ENCODE peak calls at places on chromosomes 11 and 22, in eight cellular contexts. One of them, this sample, is unnamed.

GRCh38 chr11:125224391-125225015 is 60.0 kb downstream of the PKNOX2 start:
- DNase-seq in SJSA1: no peak
- DNase-seq in left lobe of liver: no peak
- DNase-seq in HFFc6: no peak
- DNase-seq in lower lobe of right lung: no peak
- DNase-seq in NCI-H1048: no peak
- DNase-seq in germinal center: no peak
- DNase-seq in activated naive CD8-positive, alpha-beta T cell treated with anti-CD3 and anti-CD28 coated beads, Interleukin-2, amount 50 U/mL, for 24 hours: peak; percentile 3
- DNase-seq in this sample: peak; percentile 21

GRCh38 chr11:102846292-102846691 is 2.9 kb upstream of the MMP3 start:
- DNase-seq in activated naive CD8-positive, alpha-beta T cell treated with anti-CD3 and anti-CD28 coated beads, Interleukin-2, amount 50 U/mL, for 24 hours: no peak
- DNase-seq in HFFc6: peak; percentile 27
- DNase-seq in germinal center: no peak
- DNase-seq in left lobe of liver: no peak
- DNase-seq in NCI-H1048: no peak
- DNase-seq in SJSA1: no peak
- DNase-seq in lower lobe of right lung: no peak
- DNase-seq in this sample: no peak

GRCh38 chr11:19444231-19444630 is 203.5 kb upstream of the E2F8 start:
- DNase-seq in SJSA1: no peak
- DNase-seq in lower lobe of right lung: no peak
- DNase-seq in activated naive CD8-positive, alpha-beta T cell treated with anti-CD3 and anti-CD28 coated beads, Interleukin-2, amount 50 U/mL, for 24 hours: no peak
- DNase-seq in NCI-H1048: no peak
- DNase-seq in left lobe of liver: no peak
- DNase-seq in HFFc6: no peak
- DNase-seq in germinal center: no peak
- DNase-seq in this sample: no peak

GRCh38 chr11:12403122-12403994 is 26.0 kb downstream of the PARVA start:
- DNase-seq in NCI-H1048: no peak
- DNase-seq in activated naive CD8-positive, alpha-beta T cell treated with anti-CD3 and anti-CD28 coated beads, Interleukin-2, amount 50 U/mL, for 24 hours: no peak
- DNase-seq in left lobe of liver: peak; percentile 73
- DNase-seq in germinal center: no peak
- DNase-seq in SJSA1: no peak
- DNase-seq in lower lobe of right lung: no peak
- DNase-seq in HFFc6: no peak
- DNase-seq in this sample: no peak

GRCh38 chr11:129743029-129743846 is 72.4 kb upstream of the TMEM45B start:
- DNase-seq in left lobe of liver: no peak
- DNase-seq in HFFc6: no peak
- DNase-seq in activated naive CD8-positive, alpha-beta T cell treated with anti-CD3 and anti-CD28 coated beads, Interleukin-2, amount 50 U/mL, for 24 hours: no peak
- DNase-seq in germinal center: no peak
- DNase-seq in NCI-H1048: no peak
- DNase-seq in SJSA1: no peak
- DNase-seq in lower lobe of right lung: no peak
- DNase-seq in this sample: peak; percentile 32

GRCh38 chr11:61688368-61689163 is 8.4 kb downstream of the DAGLA start:
- DNase-seq in NCI-H1048: no peak
- DNase-seq in SJSA1: no peak
- DNase-seq in lower lobe of right lung: peak; percentile 85
- DNase-seq in activated naive CD8-positive, alpha-beta T cell treated with anti-CD3 and anti-CD28 coated beads, Interleukin-2, amount 50 U/mL, for 24 hours: no peak
- DNase-seq in germinal center: no peak
- DNase-seq in left lobe of liver: no peak
- DNase-seq in HFFc6: no peak
- DNase-seq in this sample: no peak

GRCh38 chr11:65131417-65131776 is 2.9 kb downstream of the SYVN1 start:
- DNase-seq in lower lobe of right lung: no peak
- DNase-seq in activated naive CD8-positive, alpha-beta T cell treated with anti-CD3 and anti-CD28 coated beads, Interleukin-2, amount 50 U/mL, for 24 hours: no peak
- DNase-seq in HFFc6: no peak
- DNase-seq in NCI-H1048: no peak
- DNase-seq in germinal center: no peak
- DNase-seq in left lobe of liver: no peak
- DNase-seq in SJSA1: no peak
- DNase-seq in this sample: no peak

GRCh38 chr11:36251716-36252307 is 37.4 kb downstream of the COMMD9 start:
- DNase-seq in SJSA1: no peak
- DNase-seq in HFFc6: no peak
- DNase-seq in lower lobe of right lung: no peak
- DNase-seq in activated naive CD8-positive, alpha-beta T cell treated with anti-CD3 and anti-CD28 coated beads, Interleukin-2, amount 50 U/mL, for 24 hours: no peak
- DNase-seq in NCI-H1048: no peak
- DNase-seq in germinal center: no peak
- DNase-seq in left lobe of liver: no peak
- DNase-seq in this sample: no peak

GRCh38 chr22:22857607-22858558 is 29.7 kb upstream of the IGLL5 start:
- DNase-seq in germinal center: no peak
- DNase-seq in HFFc6: no peak
- DNase-seq in NCI-H1048: no peak
- DNase-seq in lower lobe of right lung: no peak
- DNase-seq in activated naive CD8-positive, alpha-beta T cell treated with anti-CD3 and anti-CD28 coated beads, Interleukin-2, amount 50 U/mL, for 24 hours: no peak
- DNase-seq in SJSA1: no peak
- DNase-seq in left lobe of liver: peak; percentile 16
- DNase-seq in this sample: no peak

GRCh38 chr11:1640076-1640946 is 10.7 kb downstream of the KRTAP5-5 start:
- DNase-seq in SJSA1: no peak
- DNase-seq in left lobe of liver: no peak
- DNase-seq in NCI-H1048: peak; percentile 9
- DNase-seq in lower lobe of right lung: no peak
- DNase-seq in activated naive CD8-positive, alpha-beta T cell treated with anti-CD3 and anti-CD28 coated beads, Interleukin-2, amount 50 U/mL, for 24 hours: peak; percentile 47
- DNase-seq in germinal center: peak; percentile 55
- DNase-seq in HFFc6: no peak
- DNase-seq in this sample: peak; percentile 61

GRCh38 chr11:117318738-117319137 is 2.7 kb upstream of the BACE1 start:
- DNase-seq in lower lobe of right lung: no peak
- DNase-seq in left lobe of liver: no peak
- DNase-seq in activated naive CD8-positive, alpha-beta T cell treated with anti-CD3 and anti-CD28 coated beads, Interleukin-2, amount 50 U/mL, for 24 hours: no peak
- DNase-seq in NCI-H1048: no peak
- DNase-seq in germinal center: no peak
- DNase-seq in SJSA1: no peak
- DNase-seq in HFFc6: no peak
- DNase-seq in this sample: no peak

GRCh38 chr22:37485006-37485713 is 1.0 kb downstream of the MFNG start:
- DNase-seq in HFFc6: no peak
- DNase-seq in SJSA1: no peak
- DNase-seq in germinal center: peak; percentile 57
- DNase-seq in lower lobe of right lung: peak; percentile 69
- DNase-seq in left lobe of liver: no peak
- DNase-seq in activated naive CD8-positive, alpha-beta T cell treated with anti-CD3 and anti-CD28 coated beads, Interleukin-2, amount 50 U/mL, for 24 hours: peak; percentile 61
- DNase-seq in NCI-H1048: no peak
- DNase-seq in this sample: peak; percentile 74

GRCh38 chr22:43263645-43264514 is 76.9 kb upstream of the TTLL12 start:
- DNase-seq in NCI-H1048: no peak
- DNase-seq in HFFc6: peak; percentile 6
- DNase-seq in germinal center: no peak
- DNase-seq in lower lobe of right lung: peak; percentile 71
- DNase-seq in left lobe of liver: no peak
- DNase-seq in SJSA1: peak; percentile 84
- DNase-seq in activated naive CD8-positive, alpha-beta T cell treated with anti-CD3 and anti-CD28 coated beads, Interleukin-2, amount 50 U/mL, for 24 hours: peak; percentile 88
- DNase-seq in this sample: peak; percentile 67

GRCh38 chr22:35986085-35986484 is 42.5 kb downstream of the RBFOX2 start:
- DNase-seq in HFFc6: no peak
- DNase-seq in left lobe of liver: no peak
- DNase-seq in activated naive CD8-positive, alpha-beta T cell treated with anti-CD3 and anti-CD28 coated beads, Interleukin-2, amount 50 U/mL, for 24 hours: no peak
- DNase-seq in germinal center: no peak
- DNase-seq in NCI-H1048: no peak
- DNase-seq in SJSA1: no peak
- DNase-seq in lower lobe of right lung: no peak
- DNase-seq in this sample: no peak

GRCh38 chr22:27686534-27686933 is 115.0 kb downstream of the MN1 start:
- DNase-seq in NCI-H1048: no peak
- DNase-seq in lower lobe of right lung: no peak
- DNase-seq in HFFc6: peak; percentile 64
- DNase-seq in SJSA1: peak; percentile 65
- DNase-seq in left lobe of liver: no peak
- DNase-seq in germinal center: no peak
- DNase-seq in activated naive CD8-positive, alpha-beta T cell treated with anti-CD3 and anti-CD28 coated beads, Interleukin-2, amount 50 U/mL, for 24 hours: no peak
- DNase-seq in this sample: peak; percentile 24

GRCh38 chr11:112255075-112255739 is 5.5 kb downstream of the PLET1 start:
- DNase-seq in NCI-H1048: no peak
- DNase-seq in HFFc6: peak; percentile 7
- DNase-seq in left lobe of liver: no peak
- DNase-seq in activated naive CD8-positive, alpha-beta T cell treated with anti-CD3 and anti-CD28 coated beads, Interleukin-2, amount 50 U/mL, for 24 hours: no peak
- DNase-seq in lower lobe of right lung: no peak
- DNase-seq in germinal center: no peak
- DNase-seq in SJSA1: no peak
- DNase-seq in this sample: no peak

GRCh38 chr11:32615422-32615821 is 31.8 kb downstream of the EIF3M start:
- DNase-seq in NCI-H1048: no peak
- DNase-seq in activated naive CD8-positive, alpha-beta T cell treated with anti-CD3 and anti-CD28 coated beads, Interleukin-2, amount 50 U/mL, for 24 hours: no peak
- DNase-seq in HFFc6: no peak
- DNase-seq in germinal center: no peak
- DNase-seq in left lobe of liver: no peak
- DNase-seq in SJSA1: no peak
- DNase-seq in lower lobe of right lung: no peak
- DNase-seq in this sample: no peak

GRCh38 chr11:67373916-67374570 is 645 bp upstream of the CLCF1 start:
- DNase-seq in NCI-H1048: no peak
- DNase-seq in SJSA1: peak; percentile 99
- DNase-seq in germinal center: peak; percentile 77
- DNase-seq in lower lobe of right lung: peak; percentile 89
- DNase-seq in activated naive CD8-positive, alpha-beta T cell treated with anti-CD3 and anti-CD28 coated beads, Interleukin-2, amount 50 U/mL, for 24 hours: peak; percentile 65
- DNase-seq in left lobe of liver: peak; percentile 77
- DNase-seq in HFFc6: peak; percentile 98
- DNase-seq in this sample: peak; percentile 80

GRCh38 chr11:85180528-85180927 is 446.6 kb downstream of the DLG2 start:
- DNase-seq in germinal center: no peak
- DNase-seq in left lobe of liver: no peak
- DNase-seq in NCI-H1048: no peak
- DNase-seq in HFFc6: no peak
- DNase-seq in lower lobe of right lung: no peak
- DNase-seq in activated naive CD8-positive, alpha-beta T cell treated with anti-CD3 and anti-CD28 coated beads, Interleukin-2, amount 50 U/mL, for 24 hours: no peak
- DNase-seq in SJSA1: no peak
- DNase-seq in this sample: no peak

GRCh38 chr11:64763804-64764611 is 4.2 kb upstream of the PYGM start:
- DNase-seq in activated naive CD8-positive, alpha-beta T cell treated with anti-CD3 and anti-CD28 coated beads, Interleukin-2, amount 50 U/mL, for 24 hours: peak; percentile 54
- DNase-seq in HFFc6: no peak
- DNase-seq in SJSA1: peak; percentile 95
- DNase-seq in NCI-H1048: no peak
- DNase-seq in germinal center: no peak
- DNase-seq in lower lobe of right lung: no peak
- DNase-seq in left lobe of liver: no peak
- DNase-seq in this sample: no peak

GRCh38 chr11:107648247-107648646 is 57.3 kb downstream of the ELMOD1 start:
- DNase-seq in left lobe of liver: no peak
- DNase-seq in lower lobe of right lung: no peak
- DNase-seq in SJSA1: no peak
- DNase-seq in NCI-H1048: no peak
- DNase-seq in HFFc6: no peak
- DNase-seq in activated naive CD8-positive, alpha-beta T cell treated with anti-CD3 and anti-CD28 coated beads, Interleukin-2, amount 50 U/mL, for 24 hours: no peak
- DNase-seq in germinal center: no peak
- DNase-seq in this sample: no peak

GRCh38 chr11:130636672-130637463 is 188.4 kb downstream of the ADAMTS15 start:
- DNase-seq in NCI-H1048: no peak
- DNase-seq in HFFc6: peak; percentile 85
- DNase-seq in SJSA1: peak; percentile 45
- DNase-seq in activated naive CD8-positive, alpha-beta T cell treated with anti-CD3 and anti-CD28 coated beads, Interleukin-2, amount 50 U/mL, for 24 hours: no peak
- DNase-seq in left lobe of liver: no peak
- DNase-seq in germinal center: no peak
- DNase-seq in lower lobe of right lung: no peak
- DNase-seq in this sample: no peak

GRCh38 chr11:56027354-56027753 is at the start of gene OR5AS1:
- DNase-seq in lower lobe of right lung: no peak
- DNase-seq in left lobe of liver: no peak
- DNase-seq in germinal center: no peak
- DNase-seq in NCI-H1048: no peak
- DNase-seq in SJSA1: no peak
- DNase-seq in HFFc6: no peak
- DNase-seq in activated naive CD8-positive, alpha-beta T cell treated with anti-CD3 and anti-CD28 coated beads, Interleukin-2, amount 50 U/mL, for 24 hours: no peak
- DNase-seq in this sample: no peak

GRCh38 chr11:99015634-99016454 is 4.9 kb upstream of the CNTN5 start:
- DNase-seq in left lobe of liver: no peak
- DNase-seq in HFFc6: peak; percentile 25
- DNase-seq in SJSA1: no peak
- DNase-seq in activated naive CD8-positive, alpha-beta T cell treated with anti-CD3 and anti-CD28 coated beads, Interleukin-2, amount 50 U/mL, for 24 hours: no peak
- DNase-seq in lower lobe of right lung: no peak
- DNase-seq in NCI-H1048: no peak
- DNase-seq in germinal center: peak; percentile 22
- DNase-seq in this sample: no peak

GRCh38 chr11:12764187-12764914 is 90.1 kb downstream of the TEAD1 start:
- DNase-seq in HFFc6: no peak
- DNase-seq in lower lobe of right lung: no peak
- DNase-seq in NCI-H1048: no peak
- DNase-seq in left lobe of liver: no peak
- DNase-seq in SJSA1: no peak
- DNase-seq in germinal center: no peak
- DNase-seq in activated naive CD8-positive, alpha-beta T cell treated with anti-CD3 and anti-CD28 coated beads, Interleukin-2, amount 50 U/mL, for 24 hours: no peak
- DNase-seq in this sample: no peak

GRCh38 chr11:23314162-23314561 is 453.9 kb upstream of the CCDC179 start:
- DNase-seq in germinal center: no peak
- DNase-seq in SJSA1: no peak
- DNase-seq in left lobe of liver: no peak
- DNase-seq in HFFc6: no peak
- DNase-seq in NCI-H1048: no peak
- DNase-seq in lower lobe of right lung: no peak
- DNase-seq in activated naive CD8-positive, alpha-beta T cell treated with anti-CD3 and anti-CD28 coated beads, Interleukin-2, amount 50 U/mL, for 24 hours: no peak
- DNase-seq in this sample: no peak

GRCh38 chr11:92852946-92853345 is 116.5 kb upstream of the MTNR1B start:
- DNase-seq in activated naive CD8-positive, alpha-beta T cell treated with anti-CD3 and anti-CD28 coated beads, Interleukin-2, amount 50 U/mL, for 24 hours: no peak
- DNase-seq in germinal center: no peak
- DNase-seq in lower lobe of right lung: peak; percentile 45
- DNase-seq in left lobe of liver: no peak
- DNase-seq in SJSA1: no peak
- DNase-seq in HFFc6: no peak
- DNase-seq in NCI-H1048: no peak
- DNase-seq in this sample: no peak

GRCh38 chr11:19209617-19210016 is 7.8 kb upstream of the CSRP3 start:
- DNase-seq in HFFc6: no peak
- DNase-seq in NCI-H1048: no peak
- DNase-seq in germinal center: no peak
- DNase-seq in SJSA1: no peak
- DNase-seq in activated naive CD8-positive, alpha-beta T cell treated with anti-CD3 and anti-CD28 coated beads, Interleukin-2, amount 50 U/mL, for 24 hours: no peak
- DNase-seq in lower lobe of right lung: no peak
- DNase-seq in left lobe of liver: no peak
- DNase-seq in this sample: no peak

GRCh38 chr11:43937434-43938411 is 4.7 kb upstream of the C11orf96 start:
- DNase-seq in SJSA1: peak; percentile 94
- DNase-seq in NCI-H1048: no peak
- DNase-seq in lower lobe of right lung: no peak
- DNase-seq in activated naive CD8-positive, alpha-beta T cell treated with anti-CD3 and anti-CD28 coated beads, Interleukin-2, amount 50 U/mL, for 24 hours: no peak
- DNase-seq in germinal center: no peak
- DNase-seq in left lobe of liver: no peak
- DNase-seq in HFFc6: peak; percentile 51
- DNase-seq in this sample: no peak

This sample was measured in right lobe of liver.